ENCODE peak calls at places on chromosomes 7 and 10, in six cellular contexts. J is WERI-Rb-1, K is colonic mucosa, P is ascending aorta, W is tibial artery, Y is fibroblast of villous mesenchyme. S is an unnamed sample.
A peak's percentile ranks its signal among the peaks of the same experiment; 100 is the strongest.

GRCh38 chr7:150955519-150956394 is 22.4 kb downstream of the KCNH2 start:
- DNase-seq in J (peak; percentile 97), K (peak; percentile 51), P (no peak), W (no peak), Y (peak; percentile 30), S (no peak)

GRCh38 chr7:132501956-132502355 is 74.3 kb downstream of the PLXNA4 start:
- DNase-seq in J (no peak), K (no peak), P (no peak), W (no peak), Y (no peak), S (no peak)

GRCh38 chr10:11284291-11285085 is 266.8 kb downstream of the CELF2 start:
- DNase-seq in J (no peak), K (no peak), P (no peak), W (no peak), Y (no peak), S (no peak)

GRCh38 chr10:12547301-12547771 is 198.0 kb downstream of the CAMK1D start:
- DNase-seq in J (no peak), K (no peak), P (no peak), W (no peak), Y (no peak), S (no peak)

GRCh38 chr7:47516985-47517590 is 64.8 kb downstream of the TNS3 start:
- DNase-seq in J (no peak), K (peak; percentile 75), P (peak; percentile 75), W (peak; percentile 79), Y (no peak), S (no peak)

GRCh38 chr10:29522038-29522855 is 112.5 kb downstream of the SVIL start:
- DNase-seq in J (no peak), K (no peak), P (no peak), W (no peak), Y (peak; percentile 86), S (peak; percentile 74)

GRCh38 chr7:42082144-42082543 is 154.9 kb downstream of the GLI3 start:
- DNase-seq in J (no peak), K (no peak), P (no peak), W (no peak), Y (peak; percentile 49), S (peak; percentile 87)

GRCh38 chr7:5612695-5613094 is 168.8 kb downstream of the RNF216 start:
- DNase-seq in J (no peak), K (no peak), P (no peak), W (no peak), Y (no peak), S (no peak)

GRCh38 chr7:114865564-114865963 is 56.3 kb upstream of the MDFIC start:
- DNase-seq in J (peak; percentile 49), K (peak; percentile 46), P (peak; percentile 64), W (peak; percentile 62), Y (peak; percentile 75), S (peak; percentile 63)

GRCh38 chr7:79664884-79665676 is 211.6 kb upstream of the MAGI2 start:
- DNase-seq in J (no peak), K (no peak), P (no peak), W (no peak), Y (no peak), S (no peak)

GRCh38 chr7:148182264-148182663 is 408.3 kb upstream of the C7orf33 start:
- DNase-seq in J (no peak), K (no peak), P (no peak), W (no peak), Y (no peak), S (peak; percentile 9)

GRCh38 chr10:101972761-101973160 is 83.2 kb downstream of the ARMH3 start:
- DNase-seq in J (no peak), K (no peak), P (no peak), W (no peak), Y (peak; percentile 29), S (peak; percentile 39)

GRCh38 chr10:78223088-78223487 is 189.4 kb downstream of the RPS24 start:
- DNase-seq in J (no peak), K (no peak), P (no peak), W (no peak), Y (no peak), S (no peak)

GRCh38 chr10:25174461-25175230 is at the start of gene GPR158:
- DNase-seq in J (peak; percentile 86), K (peak; percentile 91), P (peak; percentile 90), W (peak; percentile 87), Y (peak; percentile 92), S (peak; percentile 91)

GRCh38 chr7:116328161-116328560 is 117.8 kb downstream of the TES start:
- DNase-seq in J (no peak), K (no peak), P (no peak), W (no peak), Y (peak; percentile 52), S (no peak)

GRCh38 chr7:116325517-116325916 is 115.2 kb downstream of the TES start:
- DNase-seq in J (no peak), K (no peak), P (no peak), W (no peak), Y (no peak), S (no peak)

GRCh38 chr7:116327135-116327534 is 116.8 kb downstream of the TES start:
- DNase-seq in J (no peak), K (no peak), P (no peak), W (no peak), Y (peak; percentile 47), S (no peak)

GRCh38 chr7:116329845-116330503 is 119.6 kb downstream of the TES start:
- DNase-seq in J (no peak), K (no peak), P (no peak), W (no peak), Y (no peak), S (no peak)

DNA sequence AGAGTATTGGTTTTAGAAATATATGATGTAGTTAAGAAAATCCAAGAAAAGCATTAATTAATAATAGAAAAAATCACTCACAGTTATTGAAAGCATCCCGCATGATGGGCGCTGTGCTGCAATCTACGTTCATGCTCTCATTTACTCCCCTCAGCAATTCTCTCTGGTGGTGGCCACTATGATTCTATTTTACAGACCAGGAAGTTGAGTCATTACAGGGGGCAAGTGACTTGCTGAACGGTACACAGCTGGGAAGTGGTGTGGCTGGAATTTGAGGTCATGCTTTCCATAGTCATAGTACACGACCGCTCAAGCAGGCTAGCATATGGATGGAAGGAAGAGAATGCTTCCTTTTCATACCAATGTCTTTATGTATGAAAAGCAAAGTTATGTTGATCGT is 117.4 kb downstream of the TES start:
- DNase-seq in J (no peak), K (no peak), P (no peak), W (no peak), Y (peak; percentile 91), S (peak; percentile 98)
- TF ChIP-seq CTCF in J (no peak), K (no peak), P (no peak), W (no peak), Y (no peak), S (no peak)

GRCh38 chr7:70720191-70720873 is 411.6 kb upstream of the GALNT17 start:
- DNase-seq in J (no peak), K (no peak), P (no peak), W (no peak), Y (no peak), S (no peak)
- TF ChIP-seq CTCF in J (no peak), K (no peak), P (no peak), W (no peak), Y (no peak), S (peak; percentile 35)

GRCh38 chr10:91214906-91215305 is 5.6 kb upstream of the PCGF5 start:
- DNase-seq in J (no peak), K (no peak), P (no peak), W (no peak), Y (no peak), S (no peak)

GRCh38 chr10:91215384-91215783 is 5.1 kb upstream of the PCGF5 start:
- DNase-seq in J (no peak), K (no peak), P (no peak), W (no peak), Y (no peak), S (no peak)

GRCh38 chr10:91220954-91221696 is 662 bp downstream of the PCGF5 start:
- DNase-seq in J (peak; percentile 21), K (peak; percentile 53), P (peak; percentile 65), W (peak; percentile 66), Y (peak; percentile 42), S (no peak)

GRCh38 chr10:91219371-91220193 is 881 bp upstream of the PCGF5 start:
- DNase-seq in J (no peak), K (no peak), P (no peak), W (no peak), Y (no peak), S (no peak)

GRCh38 chr10:91220194-91220953 is at the start of gene PCGF5:
- DNase-seq in J (peak; percentile 89), K (peak; percentile 93), P (peak; percentile 94), W (peak; percentile 95), Y (peak; percentile 93), S (peak; percentile 75)
- TF ChIP-seq CTCF in J (no peak), K (no peak), P (peak; percentile 53), W (peak; percentile 55), Y (peak; percentile 32), S (peak; percentile 25)

GRCh38 chr7:2934211-2934731 is 90.2 kb upstream of the GNA12 start:
- DNase-seq in J (no peak), K (no peak), P (no peak), W (peak; percentile 43), Y (peak; percentile 46), S (peak; percentile 67)
- TF ChIP-seq CTCF in J (no peak), K (no peak), P (no peak), W (no peak), Y (no peak), S (peak; percentile 50)

S was measured in brain microvascular endothelial cell.